ENCODE peak calls at places on chromosomes 13 and 19, in six cellular contexts. One of them, this sample, is unnamed.

GRCh38 chr13:48730971-48731658 is 77.4 kb downstream of the CYSLTR2 start:
- DNase-seq in trophoblast cell: no peak
- DNase-seq in CD8-positive, alpha-beta memory T cell: no peak
- DNase-seq in left ventricle myocardium inferior: no peak
- DNase-seq in mammary epithelial cell: peak
- DNase-seq in CD4-positive, CD25-positive, alpha-beta regulatory T cell: peak
- DNase-seq in this sample: no peak

GRCh38 chr13:80082396-80083096 is 258.4 kb downstream of the SPRY2 start:
- DNase-seq in trophoblast cell: no peak
- DNase-seq in CD8-positive, alpha-beta memory T cell: no peak
- DNase-seq in left ventricle myocardium inferior: no peak
- DNase-seq in mammary epithelial cell: peak
- DNase-seq in CD4-positive, CD25-positive, alpha-beta regulatory T cell: no peak
- DNase-seq in this sample: no peak

GRCh38 chr13:20160346-20161274 is at the start of gene GJA3:
- DNase-seq in trophoblast cell: no peak
- DNase-seq in CD8-positive, alpha-beta memory T cell: peak
- DNase-seq in left ventricle myocardium inferior: peak
- DNase-seq in mammary epithelial cell: peak
- DNase-seq in CD4-positive, CD25-positive, alpha-beta regulatory T cell: peak
- DNase-seq in this sample: no peak

GRCh38 chr19:49058592-49058991 is 1.0 kb upstream of the CGB7 start:
- DNase-seq in trophoblast cell: no peak
- DNase-seq in CD8-positive, alpha-beta memory T cell: no peak
- DNase-seq in left ventricle myocardium inferior: no peak
- DNase-seq in mammary epithelial cell: peak
- DNase-seq in CD4-positive, CD25-positive, alpha-beta regulatory T cell: no peak
- DNase-seq in this sample: no peak

GRCh38 chr13:99624936-99625540 is 123.8 kb downstream of the TM9SF2 start:
- DNase-seq in trophoblast cell: no peak
- DNase-seq in CD8-positive, alpha-beta memory T cell: no peak
- DNase-seq in left ventricle myocardium inferior: no peak
- DNase-seq in mammary epithelial cell: no peak
- DNase-seq in CD4-positive, CD25-positive, alpha-beta regulatory T cell: no peak
- DNase-seq in this sample: no peak

GRCh38 chr13:107457686-107458085 is 757.6 kb downstream of the LIG4 start:
- DNase-seq in trophoblast cell: no peak
- DNase-seq in CD8-positive, alpha-beta memory T cell: no peak
- DNase-seq in left ventricle myocardium inferior: no peak
- DNase-seq in mammary epithelial cell: no peak
- DNase-seq in CD4-positive, CD25-positive, alpha-beta regulatory T cell: no peak
- DNase-seq in this sample: no peak

GRCh38 chr19:6616011-6616410 is 25.1 kb upstream of the CD70 start:
- DNase-seq in trophoblast cell: no peak
- DNase-seq in CD8-positive, alpha-beta memory T cell: no peak
- DNase-seq in left ventricle myocardium inferior: no peak
- DNase-seq in mammary epithelial cell: peak
- DNase-seq in CD4-positive, CD25-positive, alpha-beta regulatory T cell: peak
- DNase-seq in this sample: no peak

GRCh38 chr13:48527955-48528354 is 4.9 kb downstream of the RCBTB2 start:
- DNase-seq in trophoblast cell: no peak
- DNase-seq in CD8-positive, alpha-beta memory T cell: no peak
- DNase-seq in left ventricle myocardium inferior: no peak
- DNase-seq in mammary epithelial cell: no peak
- DNase-seq in CD4-positive, CD25-positive, alpha-beta regulatory T cell: no peak
- DNase-seq in this sample: no peak

GRCh38 chr13:76552807-76553206 is 333.4 kb downstream of the KCTD12 start:
- DNase-seq in trophoblast cell: no peak
- DNase-seq in CD8-positive, alpha-beta memory T cell: no peak
- DNase-seq in left ventricle myocardium inferior: no peak
- DNase-seq in mammary epithelial cell: no peak
- DNase-seq in CD4-positive, CD25-positive, alpha-beta regulatory T cell: no peak
- DNase-seq in this sample: no peak

GRCh38 chr13:76552373-76552772 is 333.8 kb downstream of the KCTD12 start:
- DNase-seq in trophoblast cell: no peak
- DNase-seq in CD8-positive, alpha-beta memory T cell: no peak
- DNase-seq in left ventricle myocardium inferior: no peak
- DNase-seq in mammary epithelial cell: no peak
- DNase-seq in CD4-positive, CD25-positive, alpha-beta regulatory T cell: no peak
- DNase-seq in this sample: no peak

GRCh38 chr13:76556632-76557031 is 329.6 kb downstream of the KCTD12 start:
- DNase-seq in trophoblast cell: no peak
- DNase-seq in CD8-positive, alpha-beta memory T cell: no peak
- DNase-seq in left ventricle myocardium inferior: no peak
- DNase-seq in mammary epithelial cell: no peak
- DNase-seq in CD4-positive, CD25-positive, alpha-beta regulatory T cell: no peak
- DNase-seq in this sample: no peak
- H3K27ac ChIP-seq in trophoblast cell: no peak
- H3K27ac ChIP-seq in CD8-positive, alpha-beta memory T cell: no peak
- H3K27ac ChIP-seq in left ventricle myocardium inferior: no peak
- H3K27ac ChIP-seq in mammary epithelial cell: no peak
- H3K27ac ChIP-seq in CD4-positive, CD25-positive, alpha-beta regulatory T cell: no peak
- H3K27ac ChIP-seq in this sample: no peak

GRCh38 chr19:55146078-55146647 is 2.8 kb downstream of the TNNT1 start:
- DNase-seq in trophoblast cell: no peak
- DNase-seq in CD8-positive, alpha-beta memory T cell: no peak
- DNase-seq in left ventricle myocardium inferior: no peak
- DNase-seq in mammary epithelial cell: peak
- DNase-seq in CD4-positive, CD25-positive, alpha-beta regulatory T cell: peak
- DNase-seq in this sample: no peak

GRCh38 chr19:55149078-55150003 is at the start of gene TNNT1:
- DNase-seq in trophoblast cell: no peak
- DNase-seq in CD8-positive, alpha-beta memory T cell: no peak
- DNase-seq in left ventricle myocardium inferior: peak
- DNase-seq in mammary epithelial cell: no peak
- DNase-seq in CD4-positive, CD25-positive, alpha-beta regulatory T cell: no peak
- DNase-seq in this sample: no peak

GRCh38 chr19:55147408-55148251 is 1.4 kb downstream of the TNNT1 start:
- DNase-seq in trophoblast cell: no peak
- DNase-seq in CD8-positive, alpha-beta memory T cell: no peak
- DNase-seq in left ventricle myocardium inferior: no peak
- DNase-seq in mammary epithelial cell: no peak
- DNase-seq in CD4-positive, CD25-positive, alpha-beta regulatory T cell: no peak
- DNase-seq in this sample: no peak

GRCh38 chr19:55145241-55145640 is 3.8 kb downstream of the TNNT1 start:
- DNase-seq in trophoblast cell: no peak
- DNase-seq in CD8-positive, alpha-beta memory T cell: no peak
- DNase-seq in left ventricle myocardium inferior: no peak
- DNase-seq in mammary epithelial cell: no peak
- DNase-seq in CD4-positive, CD25-positive, alpha-beta regulatory T cell: no peak
- DNase-seq in this sample: no peak

DNA sequence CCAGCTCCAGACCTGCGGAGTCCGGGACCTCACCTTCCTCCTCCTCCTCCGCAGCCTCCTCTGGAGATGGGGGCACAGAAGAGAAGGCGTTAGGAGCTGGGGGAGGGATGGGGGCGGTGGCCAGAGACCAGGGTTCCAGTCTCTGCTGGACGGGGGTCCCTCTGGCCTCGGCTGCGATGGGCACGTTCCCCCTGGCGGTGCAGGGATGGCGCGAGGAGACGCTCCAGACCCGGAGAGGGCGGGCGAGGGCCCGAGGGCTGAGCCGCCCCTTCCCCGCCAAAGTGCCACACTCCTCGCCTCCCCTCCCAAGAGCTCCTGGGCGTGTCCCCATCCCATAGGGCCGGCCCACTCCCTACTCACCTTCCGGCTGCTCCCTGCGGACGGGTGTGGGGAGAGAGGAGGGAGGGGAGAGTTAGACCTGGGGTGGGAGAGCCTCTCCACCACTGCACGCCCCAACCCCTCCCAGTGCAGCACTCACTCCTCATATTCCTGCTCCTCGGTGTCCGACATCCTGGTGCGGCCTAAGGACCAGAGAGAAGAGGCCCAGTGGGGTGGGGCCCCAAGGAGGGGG is 2.3 kb downstream of the TNNT1 start:
- DNase-seq in trophoblast cell: no peak
- DNase-seq in CD8-positive, alpha-beta memory T cell: no peak
- DNase-seq in left ventricle myocardium inferior: no peak
- DNase-seq in mammary epithelial cell: no peak
- DNase-seq in CD4-positive, CD25-positive, alpha-beta regulatory T cell: no peak
- DNase-seq in this sample: no peak
- H3K27ac ChIP-seq in trophoblast cell: no peak
- H3K27ac ChIP-seq in CD8-positive, alpha-beta memory T cell: peak
- H3K27ac ChIP-seq in left ventricle myocardium inferior: no peak
- H3K27ac ChIP-seq in mammary epithelial cell: no peak
- H3K27ac ChIP-seq in CD4-positive, CD25-positive, alpha-beta regulatory T cell: no peak
- H3K27ac ChIP-seq in this sample: no peak

DNA sequence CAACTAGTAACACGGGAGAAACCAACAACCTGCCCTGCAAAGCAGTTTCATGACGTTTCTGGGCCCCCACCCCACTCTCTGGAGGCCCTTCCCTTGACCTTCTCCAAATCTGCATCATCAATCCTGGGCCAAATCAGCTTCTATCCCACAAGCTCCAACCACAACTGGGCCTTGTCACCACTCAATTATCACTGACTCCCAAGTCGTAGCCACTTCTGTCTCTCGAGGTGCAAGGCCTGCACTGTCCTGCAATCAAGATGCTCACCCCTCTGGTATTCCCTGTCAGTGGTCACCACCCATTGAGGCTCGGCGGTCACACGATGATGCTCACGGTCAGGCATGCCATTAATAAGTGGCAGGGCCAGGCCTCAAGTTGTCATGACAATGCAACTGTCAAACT is 7.4 kb downstream of the ELAVL1 start:
- DNase-seq in trophoblast cell: no peak
- DNase-seq in CD8-positive, alpha-beta memory T cell: no peak
- DNase-seq in left ventricle myocardium inferior: no peak
- DNase-seq in mammary epithelial cell: no peak
- DNase-seq in CD4-positive, CD25-positive, alpha-beta regulatory T cell: no peak
- DNase-seq in this sample: no peak
- H3K27ac ChIP-seq in trophoblast cell: no peak
- H3K27ac ChIP-seq in CD8-positive, alpha-beta memory T cell: no peak
- H3K27ac ChIP-seq in left ventricle myocardium inferior: peak
- H3K27ac ChIP-seq in mammary epithelial cell: no peak
- H3K27ac ChIP-seq in CD4-positive, CD25-positive, alpha-beta regulatory T cell: no peak
- H3K27ac ChIP-seq in this sample: no peak

DNA sequence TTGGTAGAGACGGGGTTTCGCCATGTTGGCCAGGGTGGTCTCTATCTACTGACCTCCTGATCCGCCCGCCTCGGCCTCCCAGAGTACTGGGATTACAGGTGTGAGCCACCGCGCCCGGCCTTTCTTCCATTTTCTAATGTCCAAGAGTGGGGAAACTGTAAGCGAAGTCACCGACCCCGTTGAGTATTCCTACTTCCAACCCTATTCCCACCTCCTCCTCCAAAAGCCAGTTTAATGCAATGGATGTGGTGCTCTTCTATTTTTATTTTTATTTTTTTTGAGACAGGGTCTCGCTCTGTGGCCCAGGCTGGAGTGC is 449 bp downstream of the RNU6-9 start:
- DNase-seq in trophoblast cell: no peak
- DNase-seq in CD8-positive, alpha-beta memory T cell: no peak
- DNase-seq in left ventricle myocardium inferior: no peak
- DNase-seq in mammary epithelial cell: no peak
- DNase-seq in CD4-positive, CD25-positive, alpha-beta regulatory T cell: no peak
- DNase-seq in this sample: no peak
- H3K27ac ChIP-seq in trophoblast cell: no peak
- H3K27ac ChIP-seq in CD8-positive, alpha-beta memory T cell: peak
- H3K27ac ChIP-seq in left ventricle myocardium inferior: peak
- H3K27ac ChIP-seq in mammary epithelial cell: no peak
- H3K27ac ChIP-seq in CD4-positive, CD25-positive, alpha-beta regulatory T cell: peak
- H3K27ac ChIP-seq in this sample: no peak

GRCh38 chr13:110374644-110375370 is 67.7 kb downstream of the COL4A2 start:
- DNase-seq in trophoblast cell: peak
- DNase-seq in CD8-positive, alpha-beta memory T cell: no peak
- DNase-seq in left ventricle myocardium inferior: no peak
- DNase-seq in mammary epithelial cell: no peak
- DNase-seq in CD4-positive, CD25-positive, alpha-beta regulatory T cell: no peak
- DNase-seq in this sample: no peak
- H3K27ac ChIP-seq in trophoblast cell: no peak
- H3K27ac ChIP-seq in CD8-positive, alpha-beta memory T cell: no peak
- H3K27ac ChIP-seq in left ventricle myocardium inferior: peak
- H3K27ac ChIP-seq in mammary epithelial cell: no peak
- H3K27ac ChIP-seq in CD4-positive, CD25-positive, alpha-beta regulatory T cell: no peak
- H3K27ac ChIP-seq in this sample: peak

GRCh38 chr19:35704218-35704617 is at the start of gene ZBTB32:
- DNase-seq in trophoblast cell: no peak
- DNase-seq in CD8-positive, alpha-beta memory T cell: no peak
- DNase-seq in left ventricle myocardium inferior: no peak
- DNase-seq in mammary epithelial cell: peak
- DNase-seq in CD4-positive, CD25-positive, alpha-beta regulatory T cell: peak
- DNase-seq in this sample: no peak
- H3K27ac ChIP-seq in trophoblast cell: no peak
- H3K27ac ChIP-seq in CD8-positive, alpha-beta memory T cell: no peak
- H3K27ac ChIP-seq in left ventricle myocardium inferior: no peak
- H3K27ac ChIP-seq in mammary epithelial cell: no peak
- H3K27ac ChIP-seq in CD4-positive, CD25-positive, alpha-beta regulatory T cell: no peak
- H3K27ac ChIP-seq in this sample: no peak

GRCh38 chr19:30909216-30909615 is 440.0 kb downstream of the TSHZ3 start:
- DNase-seq in trophoblast cell: no peak
- DNase-seq in CD8-positive, alpha-beta memory T cell: no peak
- DNase-seq in left ventricle myocardium inferior: no peak
- DNase-seq in mammary epithelial cell: no peak
- DNase-seq in CD4-positive, CD25-positive, alpha-beta regulatory T cell: no peak
- DNase-seq in this sample: no peak
- H3K27ac ChIP-seq in trophoblast cell: no peak
- H3K27ac ChIP-seq in CD8-positive, alpha-beta memory T cell: no peak
- H3K27ac ChIP-seq in left ventricle myocardium inferior: no peak
- H3K27ac ChIP-seq in mammary epithelial cell: no peak
- H3K27ac ChIP-seq in CD4-positive, CD25-positive, alpha-beta regulatory T cell: no peak
- H3K27ac ChIP-seq in this sample: no peak

GRCh38 chr19:13831560-13832056 is 36.4 kb downstream of the ZSWIM4 start:
- DNase-seq in trophoblast cell: peak
- DNase-seq in CD8-positive, alpha-beta memory T cell: no peak
- DNase-seq in left ventricle myocardium inferior: no peak
- DNase-seq in mammary epithelial cell: peak
- DNase-seq in CD4-positive, CD25-positive, alpha-beta regulatory T cell: no peak
- DNase-seq in this sample: no peak
- H3K27ac ChIP-seq in trophoblast cell: no peak
- H3K27ac ChIP-seq in CD8-positive, alpha-beta memory T cell: no peak
- H3K27ac ChIP-seq in left ventricle myocardium inferior: no peak
- H3K27ac ChIP-seq in mammary epithelial cell: no peak
- H3K27ac ChIP-seq in CD4-positive, CD25-positive, alpha-beta regulatory T cell: no peak
- H3K27ac ChIP-seq in this sample: no peak